ENCODE peak calls at places on chromosomes 1 and 21, in ten cellular contexts. One of them, this sample, is unnamed.

GRCh38 chr1:189036628-189037027 is 1441.0 kb downstream of the BRINP3 start:
- DNase-seq in T-helper 2 cell: no peak
- DNase-seq in ELR: peak
- DNase-seq in cardiac fibroblast: no peak
- DNase-seq in caudate nucleus: no peak
- DNase-seq in LHCN-M2: no peak
- DNase-seq in LoVo: no peak
- DNase-seq in OCI-LY7: no peak
- DNase-seq in fibroblast of pulmonary artery: no peak
- DNase-seq in stimulated activated CD4-positive, alpha-beta T cell treated with anti-CD3 and anti-CD28 coated beads, Interleukin-1b, Interleukin-23, amount 100 ng/mL, for 1 hour: no peak
- DNase-seq in this sample: no peak

GRCh38 chr1:66764994-66765578 is 12.8 kb downstream of the DYNLT5 start:
- DNase-seq in T-helper 2 cell: peak
- DNase-seq in ELR: peak
- DNase-seq in cardiac fibroblast: peak
- DNase-seq in caudate nucleus: no peak
- DNase-seq in LHCN-M2: peak
- DNase-seq in LoVo: peak
- DNase-seq in OCI-LY7: peak
- DNase-seq in fibroblast of pulmonary artery: peak
- DNase-seq in stimulated activated CD4-positive, alpha-beta T cell treated with anti-CD3 and anti-CD28 coated beads, Interleukin-1b, Interleukin-23, amount 100 ng/mL, for 1 hour: peak
- DNase-seq in this sample: peak

GRCh38 chr1:239538244-239538988 is 152.0 kb downstream of the CHRM3 start:
- DNase-seq in T-helper 2 cell: no peak
- DNase-seq in ELR: no peak
- DNase-seq in cardiac fibroblast: no peak
- DNase-seq in caudate nucleus: no peak
- DNase-seq in LHCN-M2: no peak
- DNase-seq in LoVo: no peak
- DNase-seq in OCI-LY7: no peak
- DNase-seq in fibroblast of pulmonary artery: no peak
- DNase-seq in stimulated activated CD4-positive, alpha-beta T cell treated with anti-CD3 and anti-CD28 coated beads, Interleukin-1b, Interleukin-23, amount 100 ng/mL, for 1 hour: no peak
- DNase-seq in this sample: no peak

GRCh38 chr1:220137006-220137794 is 43.3 kb downstream of the IARS2 start:
- DNase-seq in T-helper 2 cell: peak
- DNase-seq in ELR: no peak
- DNase-seq in cardiac fibroblast: peak
- DNase-seq in caudate nucleus: no peak
- DNase-seq in LHCN-M2: no peak
- DNase-seq in LoVo: no peak
- DNase-seq in OCI-LY7: no peak
- DNase-seq in fibroblast of pulmonary artery: peak
- DNase-seq in stimulated activated CD4-positive, alpha-beta T cell treated with anti-CD3 and anti-CD28 coated beads, Interleukin-1b, Interleukin-23, amount 100 ng/mL, for 1 hour: no peak
- DNase-seq in this sample: no peak

GRCh38 chr1:53652441-53653199 is 86.3 kb downstream of the GLIS1 start:
- DNase-seq in T-helper 2 cell: no peak
- DNase-seq in ELR: peak
- DNase-seq in cardiac fibroblast: no peak
- DNase-seq in caudate nucleus: no peak
- DNase-seq in LHCN-M2: no peak
- DNase-seq in LoVo: no peak
- DNase-seq in OCI-LY7: no peak
- DNase-seq in fibroblast of pulmonary artery: no peak
- DNase-seq in stimulated activated CD4-positive, alpha-beta T cell treated with anti-CD3 and anti-CD28 coated beads, Interleukin-1b, Interleukin-23, amount 100 ng/mL, for 1 hour: no peak
- DNase-seq in this sample: no peak

GRCh38 chr1:9537863-9538668 is 1.2 kb upstream of the SLC25A33 start:
- DNase-seq in T-helper 2 cell: no peak
- DNase-seq in ELR: no peak
- DNase-seq in cardiac fibroblast: no peak
- DNase-seq in caudate nucleus: no peak
- DNase-seq in LHCN-M2: no peak
- DNase-seq in LoVo: no peak
- DNase-seq in OCI-LY7: peak
- DNase-seq in fibroblast of pulmonary artery: no peak
- DNase-seq in stimulated activated CD4-positive, alpha-beta T cell treated with anti-CD3 and anti-CD28 coated beads, Interleukin-1b, Interleukin-23, amount 100 ng/mL, for 1 hour: no peak
- DNase-seq in this sample: no peak

GRCh38 chr1:173424786-173425407 is 52.2 kb upstream of the PRDX6 start:
- DNase-seq in T-helper 2 cell: no peak
- DNase-seq in ELR: peak
- DNase-seq in cardiac fibroblast: peak
- DNase-seq in caudate nucleus: no peak
- DNase-seq in LHCN-M2: peak
- DNase-seq in LoVo: peak
- DNase-seq in OCI-LY7: no peak
- DNase-seq in fibroblast of pulmonary artery: no peak
- DNase-seq in stimulated activated CD4-positive, alpha-beta T cell treated with anti-CD3 and anti-CD28 coated beads, Interleukin-1b, Interleukin-23, amount 100 ng/mL, for 1 hour: no peak
- DNase-seq in this sample: no peak

GRCh38 chr1:19432943-19433609 is 52.3 kb downstream of the CAPZB start:
- DNase-seq in T-helper 2 cell: no peak
- DNase-seq in ELR: no peak
- DNase-seq in cardiac fibroblast: no peak
- DNase-seq in caudate nucleus: no peak
- DNase-seq in LHCN-M2: peak
- DNase-seq in LoVo: no peak
- DNase-seq in OCI-LY7: no peak
- DNase-seq in fibroblast of pulmonary artery: no peak
- DNase-seq in stimulated activated CD4-positive, alpha-beta T cell treated with anti-CD3 and anti-CD28 coated beads, Interleukin-1b, Interleukin-23, amount 100 ng/mL, for 1 hour: no peak
- DNase-seq in this sample: no peak

GRCh38 chr1:227885135-227885647 is 62.5 kb downstream of the WNT9A start:
- DNase-seq in T-helper 2 cell: no peak
- DNase-seq in ELR: no peak
- DNase-seq in cardiac fibroblast: no peak
- DNase-seq in caudate nucleus: no peak
- DNase-seq in LHCN-M2: no peak
- DNase-seq in LoVo: no peak
- DNase-seq in OCI-LY7: no peak
- DNase-seq in fibroblast of pulmonary artery: no peak
- DNase-seq in stimulated activated CD4-positive, alpha-beta T cell treated with anti-CD3 and anti-CD28 coated beads, Interleukin-1b, Interleukin-23, amount 100 ng/mL, for 1 hour: no peak
- DNase-seq in this sample: no peak

GRCh38 chr21:45377325-45377709 is 27.6 kb upstream of the COL18A1 start:
- DNase-seq in T-helper 2 cell: no peak
- DNase-seq in ELR: no peak
- DNase-seq in cardiac fibroblast: no peak
- DNase-seq in caudate nucleus: no peak
- DNase-seq in LHCN-M2: no peak
- DNase-seq in LoVo: no peak
- DNase-seq in OCI-LY7: no peak
- DNase-seq in fibroblast of pulmonary artery: no peak
- DNase-seq in stimulated activated CD4-positive, alpha-beta T cell treated with anti-CD3 and anti-CD28 coated beads, Interleukin-1b, Interleukin-23, amount 100 ng/mL, for 1 hour: no peak
- DNase-seq in this sample: no peak

GRCh38 chr1:93631626-93632365 is 49.8 kb downstream of the BCAR3 start:
- DNase-seq in T-helper 2 cell: no peak
- DNase-seq in ELR: peak
- DNase-seq in cardiac fibroblast: no peak
- DNase-seq in caudate nucleus: no peak
- DNase-seq in LHCN-M2: no peak
- DNase-seq in LoVo: no peak
- DNase-seq in OCI-LY7: peak
- DNase-seq in fibroblast of pulmonary artery: no peak
- DNase-seq in stimulated activated CD4-positive, alpha-beta T cell treated with anti-CD3 and anti-CD28 coated beads, Interleukin-1b, Interleukin-23, amount 100 ng/mL, for 1 hour: no peak
- DNase-seq in this sample: no peak

GRCh38 chr1:19622204-19622603 is 21.9 kb upstream of the NBL1 start:
- DNase-seq in T-helper 2 cell: no peak
- DNase-seq in ELR: peak
- DNase-seq in cardiac fibroblast: peak
- DNase-seq in caudate nucleus: no peak
- DNase-seq in LHCN-M2: peak
- DNase-seq in LoVo: no peak
- DNase-seq in OCI-LY7: no peak
- DNase-seq in fibroblast of pulmonary artery: no peak
- DNase-seq in stimulated activated CD4-positive, alpha-beta T cell treated with anti-CD3 and anti-CD28 coated beads, Interleukin-1b, Interleukin-23, amount 100 ng/mL, for 1 hour: no peak
- DNase-seq in this sample: no peak

GRCh38 chr1:64956241-64956640 is 10.1 kb downstream of the JAK1 start:
- DNase-seq in T-helper 2 cell: no peak
- DNase-seq in ELR: peak
- DNase-seq in cardiac fibroblast: peak
- DNase-seq in caudate nucleus: no peak
- DNase-seq in LHCN-M2: no peak
- DNase-seq in LoVo: no peak
- DNase-seq in OCI-LY7: no peak
- DNase-seq in fibroblast of pulmonary artery: no peak
- DNase-seq in stimulated activated CD4-positive, alpha-beta T cell treated with anti-CD3 and anti-CD28 coated beads, Interleukin-1b, Interleukin-23, amount 100 ng/mL, for 1 hour: no peak
- DNase-seq in this sample: no peak

GRCh38 chr1:30534551-30534940 is 188.8 kb downstream of the MATN1 start:
- DNase-seq in T-helper 2 cell: no peak
- DNase-seq in ELR: no peak
- DNase-seq in cardiac fibroblast: no peak
- DNase-seq in caudate nucleus: no peak
- DNase-seq in LHCN-M2: no peak
- DNase-seq in LoVo: no peak
- DNase-seq in OCI-LY7: no peak
- DNase-seq in fibroblast of pulmonary artery: no peak
- DNase-seq in stimulated activated CD4-positive, alpha-beta T cell treated with anti-CD3 and anti-CD28 coated beads, Interleukin-1b, Interleukin-23, amount 100 ng/mL, for 1 hour: no peak
- DNase-seq in this sample: no peak

GRCh38 chr1:244049142-244049968 is 1.7 kb upstream of the ZBTB18 start:
- DNase-seq in T-helper 2 cell: peak
- DNase-seq in ELR: peak
- DNase-seq in cardiac fibroblast: no peak
- DNase-seq in caudate nucleus: peak
- DNase-seq in LHCN-M2: no peak
- DNase-seq in LoVo: no peak
- DNase-seq in OCI-LY7: peak
- DNase-seq in fibroblast of pulmonary artery: no peak
- DNase-seq in stimulated activated CD4-positive, alpha-beta T cell treated with anti-CD3 and anti-CD28 coated beads, Interleukin-1b, Interleukin-23, amount 100 ng/mL, for 1 hour: no peak
- DNase-seq in this sample: peak

GRCh38 chr1:206479164-206480125 is 9.2 kb downstream of the IKBKE start:
- DNase-seq in T-helper 2 cell: peak
- DNase-seq in ELR: peak
- DNase-seq in cardiac fibroblast: peak
- DNase-seq in caudate nucleus: no peak
- DNase-seq in LHCN-M2: peak
- DNase-seq in LoVo: peak
- DNase-seq in OCI-LY7: peak
- DNase-seq in fibroblast of pulmonary artery: peak
- DNase-seq in stimulated activated CD4-positive, alpha-beta T cell treated with anti-CD3 and anti-CD28 coated beads, Interleukin-1b, Interleukin-23, amount 100 ng/mL, for 1 hour: no peak
- DNase-seq in this sample: peak

GRCh38 chr1:5862051-5862825 is 130.0 kb downstream of the NPHP4 start:
- DNase-seq in T-helper 2 cell: no peak
- DNase-seq in ELR: no peak
- DNase-seq in cardiac fibroblast: no peak
- DNase-seq in caudate nucleus: no peak
- DNase-seq in LHCN-M2: no peak
- DNase-seq in LoVo: no peak
- DNase-seq in OCI-LY7: no peak
- DNase-seq in fibroblast of pulmonary artery: no peak
- DNase-seq in stimulated activated CD4-positive, alpha-beta T cell treated with anti-CD3 and anti-CD28 coated beads, Interleukin-1b, Interleukin-23, amount 100 ng/mL, for 1 hour: no peak
- DNase-seq in this sample: no peak

GRCh38 chr1:160708821-160709220 is 2.8 kb downstream of the CD48 start:
- DNase-seq in T-helper 2 cell: peak
- DNase-seq in ELR: no peak
- DNase-seq in cardiac fibroblast: no peak
- DNase-seq in caudate nucleus: no peak
- DNase-seq in LHCN-M2: no peak
- DNase-seq in LoVo: no peak
- DNase-seq in OCI-LY7: peak
- DNase-seq in fibroblast of pulmonary artery: no peak
- DNase-seq in stimulated activated CD4-positive, alpha-beta T cell treated with anti-CD3 and anti-CD28 coated beads, Interleukin-1b, Interleukin-23, amount 100 ng/mL, for 1 hour: no peak
- DNase-seq in this sample: no peak

GRCh38 chr1:154329152-154329521 is 3.8 kb downstream of the ATP8B2 start:
- DNase-seq in T-helper 2 cell: no peak
- DNase-seq in ELR: no peak
- DNase-seq in cardiac fibroblast: no peak
- DNase-seq in caudate nucleus: no peak
- DNase-seq in LHCN-M2: no peak
- DNase-seq in LoVo: no peak
- DNase-seq in OCI-LY7: no peak
- DNase-seq in fibroblast of pulmonary artery: no peak
- DNase-seq in stimulated activated CD4-positive, alpha-beta T cell treated with anti-CD3 and anti-CD28 coated beads, Interleukin-1b, Interleukin-23, amount 100 ng/mL, for 1 hour: no peak
- DNase-seq in this sample: no peak

GRCh38 chr21:31983120-31983519 is 110.3 kb downstream of the HUNK start:
- DNase-seq in T-helper 2 cell: no peak
- DNase-seq in ELR: no peak
- DNase-seq in cardiac fibroblast: no peak
- DNase-seq in caudate nucleus: no peak
- DNase-seq in LHCN-M2: no peak
- DNase-seq in LoVo: no peak
- DNase-seq in OCI-LY7: no peak
- DNase-seq in fibroblast of pulmonary artery: no peak
- DNase-seq in stimulated activated CD4-positive, alpha-beta T cell treated with anti-CD3 and anti-CD28 coated beads, Interleukin-1b, Interleukin-23, amount 100 ng/mL, for 1 hour: no peak
- DNase-seq in this sample: no peak

GRCh38 chr1:224733021-224733911 is 117.1 kb downstream of the CNIH3 start:
- DNase-seq in T-helper 2 cell: no peak
- DNase-seq in ELR: peak
- DNase-seq in cardiac fibroblast: peak
- DNase-seq in caudate nucleus: no peak
- DNase-seq in LHCN-M2: peak
- DNase-seq in LoVo: no peak
- DNase-seq in OCI-LY7: no peak
- DNase-seq in fibroblast of pulmonary artery: peak
- DNase-seq in stimulated activated CD4-positive, alpha-beta T cell treated with anti-CD3 and anti-CD28 coated beads, Interleukin-1b, Interleukin-23, amount 100 ng/mL, for 1 hour: no peak
- DNase-seq in this sample: no peak

GRCh38 chr1:47406966-47407365 is 9.1 kb upstream of the FOXE3 start:
- DNase-seq in T-helper 2 cell: no peak
- DNase-seq in ELR: peak
- DNase-seq in cardiac fibroblast: no peak
- DNase-seq in caudate nucleus: no peak
- DNase-seq in LHCN-M2: no peak
- DNase-seq in LoVo: no peak
- DNase-seq in OCI-LY7: no peak
- DNase-seq in fibroblast of pulmonary artery: no peak
- DNase-seq in stimulated activated CD4-positive, alpha-beta T cell treated with anti-CD3 and anti-CD28 coated beads, Interleukin-1b, Interleukin-23, amount 100 ng/mL, for 1 hour: no peak
- DNase-seq in this sample: no peak

GRCh38 chr21:42381347-42381984 is 14.4 kb downstream of the TMPRSS3 start:
- DNase-seq in T-helper 2 cell: no peak
- DNase-seq in ELR: peak
- DNase-seq in cardiac fibroblast: peak
- DNase-seq in caudate nucleus: no peak
- DNase-seq in LHCN-M2: no peak
- DNase-seq in LoVo: peak
- DNase-seq in OCI-LY7: peak
- DNase-seq in fibroblast of pulmonary artery: peak
- DNase-seq in stimulated activated CD4-positive, alpha-beta T cell treated with anti-CD3 and anti-CD28 coated beads, Interleukin-1b, Interleukin-23, amount 100 ng/mL, for 1 hour: no peak
- DNase-seq in this sample: no peak

GRCh38 chr1:111406325-111406768 is 21.2 kb downstream of the OVGP1 start:
- DNase-seq in T-helper 2 cell: peak
- DNase-seq in ELR: no peak
- DNase-seq in cardiac fibroblast: peak
- DNase-seq in caudate nucleus: no peak
- DNase-seq in LHCN-M2: no peak
- DNase-seq in LoVo: no peak
- DNase-seq in OCI-LY7: peak
- DNase-seq in fibroblast of pulmonary artery: peak
- DNase-seq in stimulated activated CD4-positive, alpha-beta T cell treated with anti-CD3 and anti-CD28 coated beads, Interleukin-1b, Interleukin-23, amount 100 ng/mL, for 1 hour: no peak
- DNase-seq in this sample: peak

GRCh38 chr1:25879675-25880074 is 4.2 kb upstream of the PAQR7 start:
- DNase-seq in T-helper 2 cell: no peak
- DNase-seq in ELR: no peak
- DNase-seq in cardiac fibroblast: no peak
- DNase-seq in caudate nucleus: no peak
- DNase-seq in LHCN-M2: no peak
- DNase-seq in LoVo: no peak
- DNase-seq in OCI-LY7: no peak
- DNase-seq in fibroblast of pulmonary artery: peak
- DNase-seq in stimulated activated CD4-positive, alpha-beta T cell treated with anti-CD3 and anti-CD28 coated beads, Interleukin-1b, Interleukin-23, amount 100 ng/mL, for 1 hour: no peak
- DNase-seq in this sample: no peak

GRCh38 chr1:93612510-93612909 is 69.1 kb downstream of the BCAR3 start:
- DNase-seq in T-helper 2 cell: no peak
- DNase-seq in ELR: no peak
- DNase-seq in cardiac fibroblast: no peak
- DNase-seq in caudate nucleus: no peak
- DNase-seq in LHCN-M2: no peak
- DNase-seq in LoVo: no peak
- DNase-seq in OCI-LY7: no peak
- DNase-seq in fibroblast of pulmonary artery: no peak
- DNase-seq in stimulated activated CD4-positive, alpha-beta T cell treated with anti-CD3 and anti-CD28 coated beads, Interleukin-1b, Interleukin-23, amount 100 ng/mL, for 1 hour: no peak
- DNase-seq in this sample: no peak

GRCh38 chr1:150221552-150221951 is 14.4 kb downstream of the ANP32E start:
- DNase-seq in T-helper 2 cell: no peak
- DNase-seq in ELR: peak
- DNase-seq in cardiac fibroblast: peak
- DNase-seq in caudate nucleus: no peak
- DNase-seq in LHCN-M2: peak
- DNase-seq in LoVo: no peak
- DNase-seq in OCI-LY7: peak
- DNase-seq in fibroblast of pulmonary artery: peak
- DNase-seq in stimulated activated CD4-positive, alpha-beta T cell treated with anti-CD3 and anti-CD28 coated beads, Interleukin-1b, Interleukin-23, amount 100 ng/mL, for 1 hour: no peak
- DNase-seq in this sample: no peak

GRCh38 chr21:8993943-8994639 is 1527.3 kb upstream of the TPTE start:
- DNase-seq in T-helper 2 cell: no peak
- DNase-seq in ELR: no peak
- DNase-seq in cardiac fibroblast: no peak
- DNase-seq in caudate nucleus: no peak
- DNase-seq in LHCN-M2: no peak
- DNase-seq in LoVo: no peak
- DNase-seq in OCI-LY7: no peak
- DNase-seq in fibroblast of pulmonary artery: no peak
- DNase-seq in stimulated activated CD4-positive, alpha-beta T cell treated with anti-CD3 and anti-CD28 coated beads, Interleukin-1b, Interleukin-23, amount 100 ng/mL, for 1 hour: no peak
- DNase-seq in this sample: no peak